ENCODE peak calls at places on chromosomes 4 and X, in six cellular contexts. E is K562, A is HepG2, C is GM12891, B is GM12878, D is H1. F is an unnamed sample.

GRCh38 chrX:128781506-128781905 is 729.3 kb upstream of the ACTRT1 start:
- DNase-seq in E (no peak), A (peak), C (no peak), B (no peak), D (peak), F (no peak)

GRCh38 chrX:153061732-153062131 is 5.5 kb downstream of the PNMA3 start:
- DNase-seq in E (peak), A (no peak), C (no peak), B (no peak), D (no peak), F (no peak)

GRCh38 chrX:53316860-53317237 is 35.5 kb upstream of the IQSEC2 start:
- DNase-seq in E (no peak), A (no peak), C (no peak), B (no peak), D (no peak), F (no peak)

GRCh38 chr4:86358176-86358701 is 1.6 kb downstream of the MAPK10 start:
- DNase-seq in E (no peak), A (no peak), C (no peak), B (no peak), D (no peak), F (no peak)

GRCh38 chrX:107673933-107674479 is 45.7 kb downstream of the PRPS1 start:
- DNase-seq in E (peak), A (no peak), C (no peak), B (peak), D (no peak), F (peak)

GRCh38 chrX:48520976-48521352 is 644 bp upstream of the EBP start:
- DNase-seq in E (peak), A (no peak), C (no peak), B (no peak), D (no peak), F (no peak)

GRCh38 chrX:128975716-128976115 is 547.6 kb downstream of the SMARCA1 start:
- DNase-seq in E (peak), A (peak), C (peak), B (no peak), D (peak), F (no peak)

GRCh38 chr4:102817021-102817605 is 10.2 kb downstream of the UBE2D3 start:
- DNase-seq in E (no peak), A (no peak), C (no peak), B (no peak), D (no peak), F (no peak)

GRCh38 chr4:105181259-105181658 is 34.6 kb downstream of the TET2 start:
- DNase-seq in E (no peak), A (no peak), C (no peak), B (no peak), D (no peak), F (no peak)

GRCh38 chrX:54042609-54043010 is 1.7 kb downstream of the PHF8 start:
- DNase-seq in E (peak), A (peak), C (peak), B (no peak), D (peak), F (peak)

GRCh38 chr4:38162240-38162784 is 202.1 kb downstream of the PTTG2 start:
- DNase-seq in E (no peak), A (peak), C (no peak), B (no peak), D (no peak), F (no peak)
- TF ChIP-seq POLR2AphosphoS5 in E (no peak), A (no peak), C (no peak), B (no peak), D (no peak), F (no peak)

DNA sequence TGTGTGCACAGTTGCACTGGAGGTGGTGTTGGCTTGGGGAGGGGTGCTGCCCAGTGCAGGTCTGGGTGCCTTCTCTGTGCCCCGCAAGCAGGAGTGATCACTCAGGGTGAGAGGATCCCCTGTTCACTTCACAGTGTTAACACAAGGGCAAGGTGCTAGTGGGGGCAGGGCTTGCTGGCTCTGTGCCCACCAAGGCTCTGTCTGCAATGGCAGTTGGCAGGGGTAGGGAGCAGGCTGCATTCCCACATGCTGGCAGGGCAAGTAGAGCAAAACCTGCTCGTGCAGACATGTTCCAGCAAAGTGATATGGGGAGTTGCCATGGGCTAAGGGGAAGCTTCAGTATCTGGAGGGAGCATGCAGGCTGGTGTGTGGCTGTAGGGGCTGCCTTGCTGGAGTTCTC is 428.0 kb downstream of the ZNF674 start:
- DNase-seq in E (no peak), A (no peak), C (no peak), B (no peak), D (no peak), F (no peak)
- TF ChIP-seq TAF1 in E (no peak), A (no peak), C (no peak), B (no peak), D (no peak), F (no peak)

DNA sequence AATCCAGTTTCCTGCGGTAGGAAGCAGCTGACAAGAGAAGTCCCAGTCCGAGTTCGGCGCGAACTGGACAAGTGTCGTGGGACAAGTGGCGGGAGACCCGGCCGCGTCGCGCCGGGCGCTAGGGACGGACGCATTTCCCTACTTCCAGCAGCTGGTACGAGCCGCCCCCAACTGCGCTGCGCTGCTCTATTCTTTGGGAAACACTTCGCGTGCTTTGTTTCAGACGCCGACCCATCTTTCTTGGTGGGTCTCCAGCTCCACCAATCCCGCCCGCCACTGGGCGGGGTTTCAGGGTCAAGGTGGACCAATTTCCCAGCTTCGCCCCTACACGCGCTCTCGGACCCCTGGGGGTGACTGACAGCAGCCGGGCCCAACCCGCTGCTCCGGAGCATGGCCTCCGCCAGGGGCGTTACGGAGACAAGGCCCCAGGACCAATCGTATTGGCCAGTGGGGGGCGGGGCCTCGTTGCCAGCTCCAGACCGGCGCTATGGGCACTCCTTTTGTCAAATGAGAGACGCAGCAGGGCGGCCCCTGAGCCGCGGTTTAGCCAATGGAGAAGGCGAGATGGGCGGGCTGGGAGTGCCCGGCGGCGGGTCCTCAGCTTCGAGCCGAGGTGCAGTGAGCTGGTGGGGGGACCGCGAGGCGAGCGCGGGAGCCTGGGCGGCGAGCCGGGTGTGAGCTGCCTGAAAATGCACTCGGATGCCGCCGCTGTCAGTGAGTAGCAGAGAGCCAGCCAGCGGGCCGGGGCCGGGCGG is at the start of gene DCUN1D4:
- DNase-seq in E (peak), A (peak), C (peak), B (peak), D (peak), F (peak)
- TF ChIP-seq POLR2A in E (peak), A (no peak), C (no peak), B (peak), D (peak), F (no peak)

DNA sequence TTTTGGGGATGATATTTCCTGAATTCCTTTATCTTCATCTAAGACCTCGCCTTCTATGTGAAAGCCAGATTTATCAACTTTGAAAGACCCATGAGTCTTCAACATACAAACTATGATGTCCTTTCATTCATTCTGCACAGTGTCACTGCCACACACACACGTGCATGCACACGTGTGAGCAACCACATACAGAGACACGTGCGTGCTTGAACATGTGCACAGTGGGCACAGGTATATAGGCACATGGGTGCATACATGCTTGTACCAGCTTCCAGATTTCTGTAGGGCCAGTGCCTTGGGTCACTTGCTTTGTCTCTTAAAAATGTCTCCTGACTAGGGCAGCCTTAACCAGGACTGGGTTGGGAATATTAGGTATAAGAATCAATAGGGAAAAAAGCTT is 49.1 kb upstream of the RBPJ start:
- DNase-seq in E (no peak), A (no peak), C (no peak), B (no peak), D (no peak), F (no peak)
- TF ChIP-seq POLR2AphosphoS5 in E (no peak), A (no peak), C (no peak), B (no peak), D (no peak), F (no peak)

GRCh38 chrX:8946488-8947050 is 87.4 kb downstream of the FAM9B start:
- DNase-seq in E (no peak), A (no peak), C (no peak), B (no peak), D (no peak), F (no peak)
- TF ChIP-seq TAF1 in E (no peak), A (no peak), C (no peak), B (no peak), D (no peak), F (no peak)

GRCh38 chr4:151766691-151767090 is 5.9 kb upstream of the GATB start:
- DNase-seq in E (no peak), A (no peak), C (no peak), B (no peak), D (no peak), F (no peak)

GRCh38 chr4:151760713-151761661 is at the start of gene GATB:
- DNase-seq in E (peak), A (peak), C (peak), B (peak), D (peak), F (peak)
- TF ChIP-seq POLR2A in E (peak), A (peak), C (peak), B (peak), D (peak), F (peak)

DNA sequence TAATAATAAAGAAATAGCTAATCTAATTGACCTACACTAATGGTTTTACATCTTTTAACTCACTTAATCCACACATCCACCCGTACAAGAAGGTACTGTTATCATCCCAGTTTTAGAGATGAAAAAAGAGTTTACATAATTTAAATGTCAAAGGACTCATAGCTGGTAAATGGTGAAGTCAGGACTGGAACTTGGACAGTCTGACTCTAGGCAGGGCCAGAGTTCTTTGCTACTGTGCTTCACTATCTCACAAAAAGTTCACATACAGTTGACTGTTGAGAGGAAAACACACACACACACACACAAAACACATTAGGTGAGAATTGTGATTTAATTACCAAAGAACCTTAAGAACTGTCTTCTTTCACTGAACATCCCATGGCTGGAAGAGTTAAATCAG is 71.2 kb upstream of the PRSS48 start:
- DNase-seq in E (no peak), A (no peak), C (no peak), B (no peak), D (no peak), F (no peak)
- TF ChIP-seq POLR2AphosphoS5 in E (no peak), A (no peak), C (no peak), B (no peak), D (no peak), F (no peak)

GRCh38 chrX:57932266-57932665 is 22.0 kb upstream of the ZXDA start:
- DNase-seq in E (no peak), A (no peak), C (no peak), B (no peak), D (no peak), F (no peak)

GRCh38 chrX:57929373-57929772 is 19.1 kb upstream of the ZXDA start:
- DNase-seq in E (no peak), A (peak), C (no peak), B (no peak), D (no peak), F (no peak)

GRCh38 chrX:57925806-57926205 is 15.5 kb upstream of the ZXDA start:
- DNase-seq in E (no peak), A (no peak), C (no peak), B (no peak), D (no peak), F (no peak)

GRCh38 chrX:57933321-57933720 is 23.1 kb upstream of the ZXDA start:
- DNase-seq in E (no peak), A (no peak), C (no peak), B (no peak), D (no peak), F (no peak)

GRCh38 chrX:57930051-57930450 is 19.8 kb upstream of the ZXDA start:
- DNase-seq in E (no peak), A (no peak), C (no peak), B (no peak), D (no peak), F (no peak)
- TF ChIP-seq TAF1 in E (no peak), A (no peak), C (no peak), B (no peak), D (no peak), F (no peak)

DNA sequence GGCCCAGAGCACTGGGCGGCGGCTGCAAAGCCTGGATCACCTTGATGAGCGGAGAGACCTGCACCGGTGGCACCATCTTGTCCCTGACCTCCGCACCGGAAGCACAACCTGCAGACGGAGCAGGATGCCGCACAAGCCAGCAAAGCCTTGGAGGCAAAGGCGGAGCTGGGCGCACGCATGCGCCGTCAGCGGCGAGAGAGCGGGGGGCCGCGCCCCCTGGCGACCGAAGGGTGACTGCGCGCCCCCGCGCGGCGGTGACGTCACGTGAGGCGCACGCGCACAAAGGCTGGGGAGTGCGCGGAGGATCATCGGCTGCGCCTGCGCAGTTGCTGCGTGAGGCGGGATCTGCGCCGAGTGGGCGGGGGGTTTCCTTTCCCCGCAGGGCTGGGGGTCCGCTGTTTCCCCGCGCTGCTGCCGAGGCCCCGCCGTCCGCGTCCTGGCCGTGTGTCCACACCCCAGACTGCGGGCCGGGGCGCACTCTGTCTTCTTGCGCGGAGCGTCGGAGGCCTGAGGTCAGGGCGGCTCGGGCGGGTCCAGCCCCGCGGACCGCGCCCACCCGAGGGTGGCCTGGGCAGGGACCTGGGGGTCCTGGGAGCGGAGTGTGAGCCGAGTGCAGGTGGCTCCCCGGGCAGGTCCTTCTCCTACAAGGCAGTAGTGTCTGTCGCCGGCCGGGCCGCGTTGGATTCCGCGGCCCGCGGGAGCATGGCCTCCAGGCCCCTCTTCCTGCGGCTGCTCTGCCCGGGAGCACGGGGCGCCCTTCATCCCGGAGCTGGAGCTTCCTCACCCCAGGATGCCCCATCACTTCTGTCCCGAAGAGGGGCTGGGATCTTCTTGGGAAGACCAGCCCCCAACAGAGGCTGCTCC is at the start of the genes ATP5ME and MYL5:
- DNase-seq in E (peak), A (peak), C (peak), B (peak), D (peak), F (peak)
- TF ChIP-seq POLR2A in E (peak), A (peak), C (peak), B (no peak), D (peak), F (peak)

GRCh38 chrX:40313269-40313668 is 215.5 kb upstream of the BCOR start:
- DNase-seq in E (no peak), A (no peak), C (no peak), B (no peak), D (no peak), F (no peak)
- TF ChIP-seq POLR2AphosphoS5 in E (no peak), A (no peak), C (no peak), B (no peak), D (no peak), F (no peak)